ENCODE peak calls at places on chromosomes 11 and 22, in eight cellular contexts. B is HCT116; U is A549; L is fibroblast of pulmonary artery; P is lower lobe of right lung; X is CD8-positive, alpha-beta T cell; E is astrocyte of the cerebellum; I is heart right ventricle. H is an unnamed sample.

GRCh38 chr22:25447689-25448434 is 116.6 kb upstream of the GRK3 start:
- DNase-seq in X (peak), U (peak), B (peak), L (peak), I (peak), P (peak), E (peak), H (peak)

GRCh38 chr11:65440831-65441499 is 18.4 kb downstream of the NEAT1 start:
- DNase-seq in U (peak), P (no peak), L (peak), X (no peak), B (no peak), E (no peak), I (no peak), H (no peak)

GRCh38 chr11:1306186-1307162 is 3.0 kb downstream of the TOLLIP start:
- DNase-seq in B (no peak), L (no peak), E (no peak), U (no peak), X (no peak), P (no peak), I (no peak), H (no peak)

GRCh38 chr22:50281957-50282356 is 11.8 kb upstream of the MAPK11 start:
- DNase-seq in U (no peak), B (no peak), E (no peak), I (no peak), P (no peak), L (no peak), X (no peak), H (no peak)

GRCh38 chr11:92251980-92252379 is 27.4 kb downstream of the FAT3 start:
- DNase-seq in B (no peak), P (no peak), I (no peak), E (no peak), X (no peak), L (peak), U (no peak), H (no peak)

GRCh38 chr11:61959678-61960077 is 7.8 kb downstream of the FTH1 start:
- DNase-seq in E (no peak), P (no peak), I (no peak), L (no peak), B (no peak), U (no peak), X (no peak), H (no peak)

GRCh38 chr22:27094633-27095308 is 437.4 kb downstream of the MIAT start:
- DNase-seq in P (no peak), I (peak), X (no peak), U (no peak), L (peak), E (peak), B (no peak), H (no peak)

GRCh38 chr11:110305169-110306018 is 9.0 kb upstream of the RDX start:
- DNase-seq in U (peak), B (no peak), I (no peak), L (peak), P (no peak), X (no peak), E (no peak), H (no peak)

GRCh38 chr11:130636672-130637463 is 188.4 kb downstream of the ADAMTS15 start:
- DNase-seq in X (no peak), U (peak), P (no peak), B (peak), E (peak), L (peak), I (no peak), H (peak)

DNA sequence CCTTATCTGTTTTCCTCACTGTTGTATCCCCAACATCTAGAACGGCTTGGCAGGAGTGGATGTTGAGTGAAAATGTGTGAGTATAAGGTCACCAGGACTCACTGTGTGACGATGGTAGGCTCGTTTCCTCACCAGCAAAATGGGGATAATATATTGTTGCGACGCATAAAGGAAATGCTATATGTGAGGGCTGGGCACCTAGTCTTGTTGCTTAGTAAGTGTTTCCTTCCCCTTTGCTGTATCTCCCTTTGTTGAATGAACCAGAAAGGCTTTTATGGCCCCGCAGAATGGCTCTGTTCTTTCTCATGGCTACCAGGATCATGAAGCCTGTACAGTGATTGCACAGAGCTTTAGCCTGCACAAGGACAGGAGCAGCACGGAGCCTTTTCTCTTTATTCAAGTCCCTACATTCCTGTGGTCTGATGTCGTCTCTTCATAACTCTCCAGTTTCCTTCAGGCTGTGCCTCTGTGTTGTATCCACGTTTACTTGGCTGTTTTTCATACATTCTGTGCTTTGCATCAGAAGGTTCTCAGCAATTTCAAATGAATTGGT is 5.4 kb downstream of the TNRC6B start:
- DNase-seq in I (no peak), L (peak), B (no peak), E (peak), P (no peak), X (no peak), U (no peak), H (no peak)
- H3K4me3 ChIP-seq in I (no peak), L (peak), B (no peak), E (no peak), P (no peak), X (no peak), U (no peak), H (peak)

GRCh38 chr11:108121274-108122155 is at the start of gene ACAT1:
- DNase-seq in I (peak), X (peak), P (peak), E (peak), L (peak), U (peak), B (peak), H (peak)
- TF ChIP-seq CTCF in I (peak), X (no peak), P (peak), E (no peak), L (no peak), U (no peak), B (no peak), H (peak)

GRCh38 chr11:72793081-72793451 is 781 bp downstream of the STARD10 start:
- DNase-seq in I (no peak), B (no peak), L (no peak), U (no peak), E (no peak), P (no peak), X (no peak), H (no peak)
- H3K4me3 ChIP-seq in I (peak), B (peak), L (peak), U (peak), E (no peak), P (peak), X (peak), H (peak)

GRCh38 chr11:123260511-123261211 is 65.6 kb upstream of the CLMP start:
- DNase-seq in U (no peak), E (no peak), X (no peak), B (no peak), P (no peak), I (no peak), L (peak), H (no peak)

GRCh38 chr11:123261345-123262106 is 66.5 kb upstream of the CLMP start:
- DNase-seq in E (no peak), X (peak), L (peak), P (peak), B (peak), I (peak), U (peak), H (peak)

GRCh38 chr11:123254357-123254756 is 59.3 kb upstream of the CLMP start:
- DNase-seq in P (no peak), B (no peak), L (no peak), U (no peak), E (no peak), I (no peak), X (no peak), H (no peak)

GRCh38 chr11:123255909-123256308 is 60.9 kb upstream of the CLMP start:
- DNase-seq in B (no peak), U (no peak), E (no peak), L (peak), P (no peak), X (no peak), I (no peak), H (no peak)

GRCh38 chr11:123258877-123259276 is 63.8 kb upstream of the CLMP start:
- DNase-seq in P (no peak), U (no peak), B (no peak), I (no peak), X (no peak), L (no peak), E (no peak), H (no peak)
- TF ChIP-seq CTCF in P (no peak), U (no peak), B (no peak), I (no peak), X (no peak), L (no peak), E (no peak), H (no peak)

GRCh38 chr11:45603930-45604682 is 61.3 kb downstream of the CHST1 start:
- DNase-seq in P (no peak), X (no peak), L (no peak), I (peak), E (no peak), U (no peak), B (no peak), H (no peak)

GRCh38 chr11:45609337-45609736 is 56.1 kb downstream of the CHST1 start:
- DNase-seq in E (no peak), X (no peak), U (no peak), L (no peak), P (no peak), I (no peak), B (no peak), H (no peak)

GRCh38 chr11:45609902-45610301 is 55.5 kb downstream of the CHST1 start:
- DNase-seq in I (no peak), P (no peak), B (no peak), U (no peak), X (no peak), E (no peak), L (no peak), H (no peak)

GRCh38 chr11:45607995-45608394 is 57.4 kb downstream of the CHST1 start:
- DNase-seq in B (no peak), I (peak), L (peak), X (no peak), P (no peak), U (no peak), E (no peak), H (no peak)

DNA sequence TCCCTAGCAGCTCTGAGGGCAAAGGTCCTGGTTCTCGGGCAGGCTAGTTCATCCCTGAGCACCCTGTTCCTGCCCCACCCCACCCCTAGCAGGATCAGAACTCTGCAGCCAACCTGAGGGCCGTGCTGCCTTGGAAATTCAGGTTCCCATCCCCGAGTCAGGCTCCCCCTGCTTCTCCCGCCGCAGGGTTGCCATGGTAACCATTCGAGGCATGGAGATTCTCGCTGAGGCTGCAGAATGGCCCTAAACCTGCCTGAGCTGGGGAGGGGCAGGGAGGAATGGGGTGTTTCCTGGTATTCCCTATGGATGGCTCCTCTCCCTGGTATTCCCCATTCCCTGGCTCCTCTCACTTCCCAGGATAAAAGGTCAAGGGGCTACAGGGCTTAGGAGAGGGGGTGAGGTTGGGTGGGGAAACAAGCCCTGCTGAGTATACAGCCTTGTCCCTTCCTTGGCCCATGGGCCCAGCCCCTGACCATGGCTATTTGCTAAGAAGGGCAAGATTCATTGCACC is 58.9 kb downstream of the CHST1 start:
- DNase-seq in U (no peak), P (no peak), B (no peak), L (no peak), E (no peak), X (no peak), I (no peak), H (no peak)
- H3K4me3 ChIP-seq in U (no peak), P (no peak), B (no peak), L (no peak), E (no peak), X (no peak), I (no peak), H (no peak)

GRCh38 chr11:67506426-67507032 is 1.4 kb upstream of the PITPNM1 start:
- DNase-seq in L (no peak), B (no peak), P (no peak), X (no peak), E (no peak), U (no peak), I (no peak), H (no peak)
- TF ChIP-seq CTCF in L (no peak), B (no peak), P (no peak), X (no peak), E (no peak), U (no peak), I (no peak), H (no peak)

GRCh38 chr11:60950024-60950423 is 2.0 kb downstream of the SLC15A3 start:
- DNase-seq in X (no peak), U (no peak), L (no peak), P (no peak), I (no peak), B (no peak), E (no peak), H (no peak)

GRCh38 chr11:60951909-60952741 is at the start of gene SLC15A3:
- DNase-seq in I (peak), E (no peak), X (peak), U (no peak), P (peak), L (peak), B (no peak), H (no peak)

GRCh38 chr11:60952742-60953170 is 780 bp upstream of the SLC15A3 start:
- DNase-seq in E (no peak), U (no peak), P (no peak), L (no peak), X (no peak), I (no peak), B (no peak), H (no peak)

GRCh38 chr11:60950933-60951610 is 904 bp downstream of the SLC15A3 start:
- DNase-seq in I (no peak), U (no peak), B (no peak), X (peak), L (no peak), E (no peak), P (peak), H (no peak)

GRCh38 chr11:60951611-60951908 is 416 bp downstream of the SLC15A3 start:
- DNase-seq in B (no peak), U (no peak), E (no peak), P (no peak), I (no peak), X (no peak), L (no peak), H (no peak)
- H3K4me3 ChIP-seq in B (no peak), U (no peak), E (no peak), P (peak), I (peak), X (peak), L (peak), H (peak)